ENCODE peak calls at places on chromosomes 3 and 15, in seven cellular contexts. One of them, this sample, is unnamed.

GRCh38 chr3:37668431-37668830 is 193.2 kb upstream of the CTDSPL start:
- DNase-seq in mammary epithelial cell: peak
- DNase-seq in lower lobe of right lung: no peak
- DNase-seq in GM12878: no peak
- DNase-seq in psoas muscle: no peak
- DNase-seq in foreskin fibroblast: peak
- DNase-seq in fibroblast of pulmonary artery: peak
- DNase-seq in this sample: peak

GRCh38 chr15:100759698-100760356 is 119.8 kb upstream of the ALDH1A3 start:
- DNase-seq in mammary epithelial cell: peak
- DNase-seq in psoas muscle: no peak
- DNase-seq in GM12878: no peak
- DNase-seq in lower lobe of right lung: no peak
- DNase-seq in fibroblast of pulmonary artery: peak
- DNase-seq in foreskin fibroblast: peak
- DNase-seq in this sample: peak

GRCh38 chr3:24952388-24952787 is 457.7 kb upstream of the THRB start:
- DNase-seq in fibroblast of pulmonary artery: no peak
- DNase-seq in GM12878: no peak
- DNase-seq in foreskin fibroblast: no peak
- DNase-seq in lower lobe of right lung: no peak
- DNase-seq in psoas muscle: no peak
- DNase-seq in mammary epithelial cell: no peak
- DNase-seq in this sample: no peak

GRCh38 chr15:34620814-34621213 is 37.4 kb upstream of the GOLGA8B start:
- DNase-seq in fibroblast of pulmonary artery: no peak
- DNase-seq in psoas muscle: no peak
- DNase-seq in mammary epithelial cell: no peak
- DNase-seq in GM12878: no peak
- DNase-seq in foreskin fibroblast: no peak
- DNase-seq in lower lobe of right lung: no peak
- DNase-seq in this sample: no peak

GRCh38 chr15:74240002-74240568 is 4.0 kb downstream of the CCDC33 start:
- DNase-seq in lower lobe of right lung: peak
- DNase-seq in foreskin fibroblast: peak
- DNase-seq in GM12878: no peak
- DNase-seq in mammary epithelial cell: peak
- DNase-seq in psoas muscle: peak
- DNase-seq in fibroblast of pulmonary artery: peak
- DNase-seq in this sample: peak

GRCh38 chr15:69719527-69719926 is 266.9 kb downstream of the RPLP1 start:
- DNase-seq in lower lobe of right lung: peak
- DNase-seq in GM12878: no peak
- DNase-seq in foreskin fibroblast: no peak
- DNase-seq in psoas muscle: no peak
- DNase-seq in mammary epithelial cell: no peak
- DNase-seq in fibroblast of pulmonary artery: peak
- DNase-seq in this sample: no peak

GRCh38 chr3:116630494-116630893 is 79.1 kb upstream of the TUSC7 start:
- DNase-seq in mammary epithelial cell: no peak
- DNase-seq in lower lobe of right lung: no peak
- DNase-seq in foreskin fibroblast: no peak
- DNase-seq in psoas muscle: no peak
- DNase-seq in GM12878: no peak
- DNase-seq in fibroblast of pulmonary artery: no peak
- DNase-seq in this sample: no peak

GRCh38 chr3:38711321-38711720 is 61.8 kb upstream of the SCN5A start:
- DNase-seq in psoas muscle: no peak
- DNase-seq in fibroblast of pulmonary artery: no peak
- DNase-seq in mammary epithelial cell: no peak
- DNase-seq in GM12878: no peak
- DNase-seq in lower lobe of right lung: no peak
- DNase-seq in foreskin fibroblast: peak
- DNase-seq in this sample: no peak

GRCh38 chr3:15796771-15797599 is 794 bp downstream of the ANKRD28 start:
- DNase-seq in foreskin fibroblast: peak
- DNase-seq in psoas muscle: no peak
- DNase-seq in fibroblast of pulmonary artery: peak
- DNase-seq in GM12878: no peak
- DNase-seq in lower lobe of right lung: no peak
- DNase-seq in mammary epithelial cell: peak
- DNase-seq in this sample: peak

GRCh38 chr15:81303241-81304225 is 20.4 kb downstream of the STARD5 start:
- DNase-seq in foreskin fibroblast: no peak
- DNase-seq in mammary epithelial cell: no peak
- DNase-seq in psoas muscle: no peak
- DNase-seq in GM12878: no peak
- DNase-seq in lower lobe of right lung: no peak
- DNase-seq in fibroblast of pulmonary artery: peak
- DNase-seq in this sample: no peak

GRCh38 chr3:19901918-19902317 is 32.1 kb downstream of the EFHB start:
- DNase-seq in GM12878: no peak
- DNase-seq in mammary epithelial cell: peak
- DNase-seq in foreskin fibroblast: peak
- DNase-seq in fibroblast of pulmonary artery: peak
- DNase-seq in lower lobe of right lung: no peak
- DNase-seq in psoas muscle: no peak
- DNase-seq in this sample: no peak

GRCh38 chr3:37625690-37626089 is 236.0 kb upstream of the CTDSPL start:
- DNase-seq in psoas muscle: no peak
- DNase-seq in fibroblast of pulmonary artery: no peak
- DNase-seq in GM12878: no peak
- DNase-seq in lower lobe of right lung: no peak
- DNase-seq in mammary epithelial cell: no peak
- DNase-seq in foreskin fibroblast: no peak
- DNase-seq in this sample: no peak

GRCh38 chr3:64539451-64540196 is 148.2 kb downstream of the ADAMTS9 start:
- DNase-seq in mammary epithelial cell: no peak
- DNase-seq in GM12878: no peak
- DNase-seq in lower lobe of right lung: no peak
- DNase-seq in foreskin fibroblast: peak
- DNase-seq in psoas muscle: peak
- DNase-seq in fibroblast of pulmonary artery: peak
- DNase-seq in this sample: peak

GRCh38 chr3:59535791-59536221 is 486.0 kb upstream of the CFAP20DC start:
- DNase-seq in mammary epithelial cell: peak
- DNase-seq in fibroblast of pulmonary artery: peak
- DNase-seq in foreskin fibroblast: peak
- DNase-seq in GM12878: no peak
- DNase-seq in psoas muscle: no peak
- DNase-seq in lower lobe of right lung: no peak
- DNase-seq in this sample: peak

GRCh38 chr3:111954228-111954990 is 24.4 kb upstream of the ABHD10 start:
- DNase-seq in mammary epithelial cell: no peak
- DNase-seq in foreskin fibroblast: peak
- DNase-seq in psoas muscle: no peak
- DNase-seq in lower lobe of right lung: no peak
- DNase-seq in GM12878: no peak
- DNase-seq in fibroblast of pulmonary artery: no peak
- DNase-seq in this sample: peak

GRCh38 chr3:98971183-98971681 is 69.7 kb upstream of the DCBLD2 start:
- DNase-seq in lower lobe of right lung: no peak
- DNase-seq in mammary epithelial cell: peak
- DNase-seq in fibroblast of pulmonary artery: peak
- DNase-seq in foreskin fibroblast: peak
- DNase-seq in GM12878: no peak
- DNase-seq in psoas muscle: no peak
- DNase-seq in this sample: peak

GRCh38 chr15:38589502-38589901 is 24.9 kb upstream of the RASGRP1 start:
- DNase-seq in mammary epithelial cell: peak
- DNase-seq in fibroblast of pulmonary artery: peak
- DNase-seq in lower lobe of right lung: no peak
- DNase-seq in psoas muscle: no peak
- DNase-seq in GM12878: no peak
- DNase-seq in foreskin fibroblast: peak
- DNase-seq in this sample: peak

GRCh38 chr3:81336470-81336869 is 425.0 kb downstream of the GBE1 start:
- DNase-seq in fibroblast of pulmonary artery: no peak
- DNase-seq in foreskin fibroblast: no peak
- DNase-seq in GM12878: no peak
- DNase-seq in psoas muscle: no peak
- DNase-seq in mammary epithelial cell: no peak
- DNase-seq in lower lobe of right lung: no peak
- DNase-seq in this sample: no peak

DNA sequence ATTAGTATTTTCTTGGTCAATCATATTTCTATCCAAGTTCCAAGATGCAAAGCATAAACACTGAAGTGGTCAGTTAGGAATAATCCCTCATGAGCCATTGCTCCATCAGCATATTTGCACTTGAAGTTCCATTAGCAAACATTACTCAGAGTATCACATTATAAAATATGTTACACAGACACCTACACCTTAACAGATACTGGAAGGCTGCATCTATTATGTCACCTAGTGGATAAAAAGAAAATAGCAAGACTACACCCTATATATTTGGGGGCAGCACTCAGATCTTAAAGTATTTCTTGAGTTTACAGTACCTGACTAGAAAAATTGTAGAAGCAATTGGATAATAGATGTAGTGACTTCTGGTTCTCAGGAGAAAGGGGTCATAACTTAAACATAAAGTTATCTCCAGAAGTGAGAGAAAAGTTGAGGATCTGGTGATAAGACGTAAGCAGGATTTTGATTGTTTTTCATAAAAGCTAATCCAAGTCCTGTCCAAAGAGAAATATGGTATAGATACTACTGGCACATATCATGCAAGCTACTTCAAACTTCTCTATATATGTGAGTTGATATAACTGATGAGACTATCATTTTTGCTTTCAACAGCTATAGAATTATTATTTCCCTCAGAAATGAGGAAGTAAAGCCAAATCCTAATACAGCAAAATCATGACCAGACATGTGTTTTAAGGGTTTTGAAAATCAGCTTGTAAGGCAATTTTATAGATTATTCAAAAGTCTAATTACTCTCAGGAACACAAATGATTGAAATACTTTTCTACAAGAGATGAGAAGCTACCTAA is 422.2 kb downstream of the GBE1 start:
- DNase-seq in psoas muscle: no peak
- DNase-seq in lower lobe of right lung: no peak
- DNase-seq in mammary epithelial cell: peak
- DNase-seq in fibroblast of pulmonary artery: peak
- DNase-seq in foreskin fibroblast: peak
- DNase-seq in GM12878: no peak
- DNase-seq in this sample: peak
- TF ChIP-seq CTCF in psoas muscle: no peak
- TF ChIP-seq CTCF in lower lobe of right lung: peak
- TF ChIP-seq CTCF in mammary epithelial cell: peak
- TF ChIP-seq CTCF in fibroblast of pulmonary artery: peak
- TF ChIP-seq CTCF in foreskin fibroblast: peak
- TF ChIP-seq CTCF in GM12878: peak
- TF ChIP-seq CTCF in this sample: peak

DNA sequence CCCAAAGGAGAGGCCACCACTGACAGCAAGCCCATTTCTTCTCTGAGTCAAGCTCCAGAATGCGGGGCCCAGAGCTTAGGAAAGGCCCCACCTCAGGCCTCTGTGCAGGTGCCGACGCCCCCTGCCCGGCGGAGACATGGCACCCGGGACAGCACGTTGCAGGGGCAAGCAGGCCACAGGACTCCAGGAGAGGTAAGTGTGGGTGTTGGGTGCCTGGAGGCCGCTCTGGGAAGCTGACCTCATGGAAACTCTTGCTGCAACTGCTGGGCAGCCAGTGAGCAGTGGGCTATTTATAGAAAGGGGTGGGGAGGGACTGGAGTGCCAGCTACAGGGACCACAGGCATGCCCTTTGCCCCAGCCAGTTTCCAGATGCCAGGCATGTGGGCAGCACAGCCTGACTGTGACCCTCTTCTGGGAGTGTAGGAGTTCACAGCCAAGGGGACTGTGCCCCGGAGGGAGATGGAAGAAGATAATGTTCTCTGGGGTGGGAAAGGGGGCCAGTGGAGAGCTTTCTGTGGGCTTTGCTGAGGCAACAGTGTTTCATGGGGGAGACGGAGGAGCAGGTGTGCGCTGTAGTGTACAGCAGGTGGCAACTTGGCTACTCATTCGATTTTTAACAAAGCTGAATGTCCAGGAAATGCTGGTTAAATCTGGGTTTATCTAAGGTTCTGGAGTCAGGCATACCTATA is 23.7 kb downstream of the ALPK3 start:
- DNase-seq in foreskin fibroblast: peak
- DNase-seq in lower lobe of right lung: peak
- DNase-seq in fibroblast of pulmonary artery: peak
- DNase-seq in mammary epithelial cell: peak
- DNase-seq in GM12878: no peak
- DNase-seq in psoas muscle: peak
- DNase-seq in this sample: peak
- H3K4me3 ChIP-seq in foreskin fibroblast: no peak
- H3K4me3 ChIP-seq in lower lobe of right lung: no peak
- H3K4me3 ChIP-seq in fibroblast of pulmonary artery: no peak
- H3K4me3 ChIP-seq in mammary epithelial cell: no peak
- H3K4me3 ChIP-seq in GM12878: no peak
- H3K4me3 ChIP-seq in psoas muscle: peak
- H3K4me3 ChIP-seq in this sample: no peak

DNA sequence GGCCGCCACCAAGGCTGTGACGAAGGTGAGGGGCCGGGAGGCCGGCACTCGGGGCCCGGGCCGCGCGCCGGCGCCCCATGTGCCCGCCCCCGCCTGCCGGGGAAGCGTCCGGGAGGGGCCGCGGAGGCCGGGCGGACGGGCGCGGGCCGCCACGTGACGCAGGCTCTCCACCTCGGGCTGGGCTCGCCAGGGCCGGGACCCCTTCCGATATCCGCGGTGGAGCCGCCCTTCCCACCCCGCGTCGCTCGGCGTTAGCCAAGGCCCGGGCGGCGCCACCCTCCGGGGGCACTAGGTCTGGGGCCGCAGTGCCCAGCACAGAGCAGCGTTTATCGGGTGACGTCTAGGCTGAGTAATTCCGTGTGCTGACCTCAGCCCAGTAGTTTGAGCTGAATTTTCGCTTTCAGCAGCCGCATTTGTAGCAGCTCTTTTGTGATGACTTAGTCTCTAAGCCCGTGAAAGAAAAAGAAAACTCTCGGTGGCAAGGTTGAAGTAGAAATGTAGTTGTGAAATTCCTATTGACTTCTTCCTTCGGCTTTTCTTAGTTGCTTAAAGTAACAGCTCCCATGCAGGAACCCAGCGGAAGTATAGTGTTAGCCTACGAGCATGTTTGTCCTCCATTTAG is 885 bp downstream of the CDV3 start:
- DNase-seq in fibroblast of pulmonary artery: peak
- DNase-seq in mammary epithelial cell: peak
- DNase-seq in lower lobe of right lung: peak
- DNase-seq in psoas muscle: peak
- DNase-seq in GM12878: peak
- DNase-seq in foreskin fibroblast: peak
- DNase-seq in this sample: peak
- TF ChIP-seq CTCF in fibroblast of pulmonary artery: peak
- TF ChIP-seq CTCF in mammary epithelial cell: no peak
- TF ChIP-seq CTCF in lower lobe of right lung: no peak
- TF ChIP-seq CTCF in psoas muscle: no peak
- TF ChIP-seq CTCF in GM12878: no peak
- TF ChIP-seq CTCF in foreskin fibroblast: no peak
- TF ChIP-seq CTCF in this sample: no peak

DNA sequence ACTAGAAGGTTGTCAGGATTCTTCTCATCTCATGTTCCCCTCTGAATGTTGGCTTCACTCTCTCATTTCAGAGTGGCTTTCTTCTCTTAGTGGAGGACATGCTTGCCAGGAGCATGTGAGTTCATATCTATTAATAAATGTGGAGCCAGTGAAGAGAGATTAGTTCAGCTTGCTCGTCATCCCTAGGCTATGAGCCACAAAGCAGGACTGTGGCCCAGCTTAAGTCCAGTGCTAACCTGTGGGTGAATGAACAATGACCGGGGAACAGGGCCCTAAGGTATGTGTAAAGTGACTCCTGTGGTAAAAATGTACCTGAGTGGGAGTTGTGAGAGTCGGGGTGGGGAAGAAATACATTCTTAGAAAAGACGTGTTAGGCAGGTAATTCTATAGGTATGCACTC is 96.9 kb upstream of the TBL1XR1 start:
- DNase-seq in mammary epithelial cell: peak
- DNase-seq in psoas muscle: peak
- DNase-seq in foreskin fibroblast: peak
- DNase-seq in fibroblast of pulmonary artery: peak
- DNase-seq in GM12878: no peak
- DNase-seq in lower lobe of right lung: no peak
- DNase-seq in this sample: peak
- H3K4me3 ChIP-seq in mammary epithelial cell: no peak
- H3K4me3 ChIP-seq in psoas muscle: no peak
- H3K4me3 ChIP-seq in foreskin fibroblast: no peak
- H3K4me3 ChIP-seq in fibroblast of pulmonary artery: no peak
- H3K4me3 ChIP-seq in GM12878: no peak
- H3K4me3 ChIP-seq in lower lobe of right lung: no peak
- H3K4me3 ChIP-seq in this sample: no peak